ENCODE peak calls at places on chromosomes 4 and X, in five cellular contexts. P is lower lobe of right lung, C is fibroblast of pulmonary artery, M is lower leg skin, R is GM12865. D is an unnamed sample.

GRCh38 chrX:46754450-46755075 is 4.4 kb downstream of the SLC9A7 start:
- DNase-seq in P (no peak), C (no peak), M (no peak), R (peak; percentile 56), D (no peak)

GRCh38 chr4:112520598-112521122 is 4.7 kb upstream of the NEUROG2 start:
- DNase-seq in P (no peak), C (no peak), M (no peak), R (no peak), D (no peak)

GRCh38 chr4:112514449-112515277 is 1.3 kb downstream of the NEUROG2 start:
- DNase-seq in P (no peak), C (no peak), M (peak; percentile 79), R (peak; percentile 54), D (no peak)

GRCh38 chr4:109837014-109837413 is 9.2 kb downstream of the RRH start:
- DNase-seq in P (no peak), C (no peak), M (no peak), R (no peak), D (no peak)

GRCh38 chrX:124362761-124363160 is 16.4 kb downstream of the SH2D1A start:
- DNase-seq in P (no peak), C (no peak), M (no peak), R (no peak), D (no peak)

GRCh38 chrX:130902446-130902782 is 595 bp downstream of the ENOX2 start:
- DNase-seq in P (no peak), C (no peak), M (no peak), R (no peak), D (no peak)

GRCh38 chr4:81472249-81473085 is 760 bp upstream of the RASGEF1B start:
- DNase-seq in P (peak; percentile 54), C (peak; percentile 58), M (peak; percentile 88), R (peak; percentile 58), D (no peak)

GRCh38 chr4:34615315-34615714 is 1629.0 kb downstream of the ARAP2 start:
- DNase-seq in P (no peak), C (no peak), M (peak; percentile 46), R (no peak), D (no peak)

GRCh38 chrX:72245461-72246089 is 6.7 kb upstream of the ERCC6L start:
- DNase-seq in P (peak; percentile 48), C (peak; percentile 67), M (no peak), R (peak; percentile 28), D (peak; percentile 29)

GRCh38 chr4:138161351-138161750 is 80.8 kb downstream of the SLC7A11 start:
- DNase-seq in P (no peak), C (no peak), M (no peak), R (no peak), D (no peak)

GRCh38 chrX:143363419-143363818 is 153.9 kb downstream of the SPANXN3 start:
- DNase-seq in P (no peak), C (no peak), M (no peak), R (no peak), D (no peak)

GRCh38 chr4:5931526-5931925 is 38.6 kb upstream of the CRMP1 start:
- DNase-seq in P (no peak), C (no peak), M (peak; percentile 76), R (no peak), D (no peak)

GRCh38 chr4:146654976-146655761 is 16.5 kb downstream of the POU4F2 start:
- DNase-seq in P (no peak), C (peak; percentile 25), M (no peak), R (no peak), D (no peak)

GRCh38 chr4:120682981-120683380 is 239.5 kb downstream of the PRDM5 start:
- DNase-seq in P (no peak), C (no peak), M (no peak), R (no peak), D (no peak)

GRCh38 chrX:148298737-148299136 is 201.7 kb upstream of the AFF2 start:
- DNase-seq in P (no peak), C (peak; percentile 1), M (no peak), R (no peak), D (no peak)

GRCh38 chr4:2449511-2450392 is 19.2 kb upstream of the RNF4 start:
- DNase-seq in P (no peak), C (no peak), M (no peak), R (no peak), D (no peak)

GRCh38 chrX:14362731-14363130 is 166.6 kb upstream of the GLRA2 start:
- DNase-seq in P (no peak), C (peak; percentile 0), M (no peak), R (no peak), D (no peak)

GRCh38 chr4:10084651-10085320 is 31.8 kb downstream of the WDR1 start:
- DNase-seq in P (peak; percentile 36), C (no peak), M (no peak), R (no peak), D (peak; percentile 7)

GRCh38 chr4:683982-684571 is 4.9 kb downstream of the SLC49A3 start:
- DNase-seq in P (peak; percentile 76), C (peak; percentile 77), M (no peak), R (peak; percentile 40), D (no peak)

GRCh38 chr4:27084685-27085356 is 224.2 kb downstream of the STIM2 start:
- DNase-seq in P (peak; percentile 53), C (peak; percentile 14), M (peak; percentile 83), R (no peak), D (peak; percentile 28)

GRCh38 chr4:85491527-85491926 is 16.6 kb downstream of the ARHGAP24 start:
- DNase-seq in P (no peak), C (no peak), M (no peak), R (peak; percentile 17), D (no peak)

GRCh38 chrX:68084765-68085164 is 348.5 kb downstream of the OPHN1 start:
- DNase-seq in P (no peak), C (peak; percentile 63), M (no peak), R (no peak), D (no peak)

GRCh38 chr4:11720292-11720691 is 291.6 kb upstream of the HS3ST1 start:
- DNase-seq in P (no peak), C (peak; percentile 78), M (no peak), R (peak; percentile 20), D (no peak)

GRCh38 chrX:28016823-28017222 is 35.6 kb upstream of the DCAF8L1 start:
- DNase-seq in P (no peak), C (no peak), M (no peak), R (no peak), D (no peak)

GRCh38 chr4:7333801-7334421 is 100.8 kb downstream of the PSAPL1 start:
- DNase-seq in P (peak; percentile 26), C (no peak), M (no peak), R (no peak), D (no peak)

GRCh38 chr4:4320528-4320927 is 30.5 kb downstream of the ZBTB49 start:
- DNase-seq in P (no peak), C (no peak), M (no peak), R (no peak), D (no peak)

GRCh38 chr4:149845643-149846208 is 30.1 kb upstream of the IQCM start:
- DNase-seq in P (no peak), C (no peak), M (no peak), R (no peak), D (no peak)

GRCh38 chrX:49844622-49845021 is 15.5 kb downstream of the PAGE4 start:
- DNase-seq in P (no peak), C (no peak), M (no peak), R (no peak), D (no peak)

GRCh38 chrX:45769919-45770582 is 569.4 kb upstream of the DIPK2B start:
- DNase-seq in P (peak; percentile 75), C (peak; percentile 91), M (peak; percentile 93), R (peak; percentile 72), D (no peak)

GRCh38 chr4:16794816-16795445 is 103.5 kb downstream of the LDB2 start:
- DNase-seq in P (no peak), C (peak; percentile 76), M (no peak), R (peak; percentile 46), D (peak; percentile 53)
- TF ChIP-seq CTCF in P (peak; percentile 74), C (peak; percentile 97), M (no peak), R (peak; percentile 83), D (no peak)

GRCh38 chr4:169677150-169677732 is 56.9 kb downstream of the CLCN3 start:
- DNase-seq in P (no peak), C (peak; percentile 10), M (no peak), R (no peak), D (no peak)
- TF ChIP-seq CTCF in P (no peak), C (no peak), M (no peak), R (no peak), D (no peak)

GRCh38 chrX:31423575-31424284 is 351.9 kb upstream of the FTHL17 start:
- DNase-seq in P (no peak), C (peak; percentile 77), M (no peak), R (peak; percentile 27), D (no peak)
- TF ChIP-seq CTCF in P (no peak), C (peak; percentile 53), M (no peak), R (peak; percentile 14), D (no peak)

DNA sequence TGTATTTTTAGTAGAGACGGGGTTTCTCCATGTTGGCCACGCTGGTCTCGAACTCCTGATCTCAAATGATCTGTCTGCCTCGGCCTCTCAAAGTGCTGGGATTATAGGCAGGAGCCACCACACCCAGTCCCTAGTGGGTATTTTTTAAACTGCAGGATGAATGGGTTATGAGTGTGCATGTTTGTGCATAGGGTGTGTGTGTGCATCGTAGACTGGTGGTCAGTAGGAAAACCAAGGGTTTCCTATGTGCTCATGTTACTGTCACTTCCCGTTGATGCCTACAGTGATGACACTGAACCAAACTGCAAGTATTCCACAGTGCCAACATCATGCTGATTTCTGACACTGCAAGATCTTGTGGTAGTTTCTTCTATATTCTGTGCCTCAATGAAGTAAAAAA is 41.1 kb downstream of the DDIT4L start:
- DNase-seq in P (no peak), C (no peak), M (no peak), R (no peak), D (no peak)
- TF ChIP-seq CTCF in P (no peak), C (no peak), M (no peak), R (no peak), D (no peak)